ENCODE peak calls at places on chromosomes 16 and 17, in six cellular contexts. G is stomach, Y is esophagus muscularis mucosa, V is GM23338, J is spleen, W is GM12878. I is an unnamed sample. For H3K4me1, the result is how much of the 10 kb centered on the place peaks cover.

GRCh38 chr17:48510761-48511604 is 19.8 kb downstream of the HOXB1 start:
- DNase-seq in G (no peak), Y (no peak), V (no peak), J (no peak), W (peak), I (no peak)

GRCh38 chr17:62859146-62859545 is 51.0 kb upstream of the MARCHF10 start:
- DNase-seq in G (no peak), Y (no peak), V (no peak), J (no peak), W (no peak), I (no peak)

GRCh38 chr17:34728771-34729310 is 149.5 kb downstream of the TMEM132E start:
- DNase-seq in G (no peak), Y (no peak), V (peak), J (no peak), W (no peak), I (no peak)

GRCh38 chr17:74241434-74241833 is 28.1 kb downstream of the TTYH2 start:
- DNase-seq in G (no peak), Y (no peak), V (no peak), J (no peak), W (no peak), I (no peak)

GRCh38 chr16:89054261-89054661 is 39.4 kb upstream of the ACSF3 start:
- DNase-seq in G (no peak), Y (no peak), V (no peak), J (no peak), W (no peak), I (peak)

GRCh38 chr17:71530227-71530626 is 590.6 kb upstream of the SOX9 start:
- DNase-seq in G (no peak), Y (no peak), V (no peak), J (no peak), W (no peak), I (no peak)

GRCh38 chr16:28163699-28164584 is 47.8 kb downstream of the XPO6 start:
- DNase-seq in G (no peak), Y (no peak), V (no peak), J (peak), W (no peak), I (no peak)

GRCh38 chr17:13597723-13598347 is 3.9 kb downstream of the HS3ST3A1 start:
- DNase-seq in G (no peak), Y (no peak), V (peak), J (no peak), W (no peak), I (peak)

GRCh38 chr16:78605548-78606097 is 506.2 kb downstream of the WWOX start:
- DNase-seq in G (no peak), Y (no peak), V (no peak), J (no peak), W (no peak), I (no peak)

GRCh38 chr16:48481772-48482171 is 96.6 kb upstream of the SIAH1 start:
- DNase-seq in G (no peak), Y (no peak), V (no peak), J (no peak), W (no peak), I (no peak)

GRCh38 chr17:8479431-8479947 is 43.8 kb downstream of the NDEL1 start:
- DNase-seq in G (no peak), Y (no peak), V (no peak), J (no peak), W (no peak), I (no peak)

GRCh38 chr17:6487243-6488007 is 43.2 kb downstream of the PIMREG start:
- DNase-seq in G (no peak), Y (no peak), V (no peak), J (peak), W (no peak), I (no peak)

GRCh38 chr17:40779181-40779909 is 3.0 kb downstream of the KRT27 start:
- DNase-seq in G (no peak), Y (no peak), V (peak), J (no peak), W (no peak), I (no peak)

GRCh38 chr17:20203021-20203420 is 193.9 kb downstream of the SPECC1 start:
- DNase-seq in G (no peak), Y (no peak), V (no peak), J (no peak), W (no peak), I (no peak)

GRCh38 chr17:51739245-51739886 is 419.1 kb downstream of the CA10 start:
- DNase-seq in G (no peak), Y (no peak), V (no peak), J (no peak), W (no peak), I (no peak)

GRCh38 chr17:41421116-41421515 is 3.3 kb downstream of the KRT37 start:
- DNase-seq in G (no peak), Y (no peak), V (no peak), J (no peak), W (no peak), I (no peak)

GRCh38 chr16:50079741-50080140 is 14.0 kb downstream of the HEATR3 start:
- DNase-seq in G (no peak), Y (no peak), V (no peak), J (no peak), W (no peak), I (no peak)

GRCh38 chr17:44926841-44927525 is 11.7 kb upstream of the GFAP start:
- DNase-seq in G (no peak), Y (no peak), V (no peak), J (peak), W (no peak), I (peak)

GRCh38 chr17:20975566-20975965 is 67.2 kb downstream of the USP22 start:
- DNase-seq in G (no peak), Y (no peak), V (no peak), J (no peak), W (no peak), I (no peak)

GRCh38 chr16:48247311-48247710 is at the start of gene ABCC11:
- DNase-seq in G (no peak), Y (no peak), V (no peak), J (no peak), W (no peak), I (no peak)

GRCh38 chr17:28846231-28846630 is 3.6 kb upstream of the FAM222B start:
- DNase-seq in G (no peak), Y (no peak), V (no peak), J (peak), W (no peak), I (no peak)

GRCh38 chr17:7191571-7192270 is 12.6 kb upstream of the ASGR1 start:
- DNase-seq in G (no peak), Y (no peak), V (peak), J (no peak), W (no peak), I (no peak)

GRCh38 chr16:2691491-2692248 is 9.3 kb downstream of the KCTD5 start:
- DNase-seq in G (peak), Y (no peak), V (no peak), J (no peak), W (no peak), I (no peak)

GRCh38 chr17:52648995-52649394 is 490.5 kb upstream of the CA10 start:
- DNase-seq in G (no peak), Y (no peak), V (no peak), J (no peak), W (no peak), I (peak)

GRCh38 chr16:75801307-75801706 is 75.0 kb upstream of the CPHXL start:
- DNase-seq in G (no peak), Y (no peak), V (peak), J (no peak), W (no peak), I (no peak)

GRCh38 chr16:89880477-89881367 is 7.3 kb downstream of the TCF25 start:
- DNase-seq in G (no peak), Y (no peak), V (no peak), J (no peak), W (no peak), I (no peak)

GRCh38 chr17:28712037-28712704 is 483 bp upstream of the PROCA1 start:
- DNase-seq in G (no peak), Y (no peak), V (peak), J (peak), W (no peak), I (peak)

GRCh38 chr17:57877803-57878202 is 28.0 kb upstream of the MRPS23 start:
- DNase-seq in G (no peak), Y (no peak), V (no peak), J (no peak), W (no peak), I (no peak)

DNA sequence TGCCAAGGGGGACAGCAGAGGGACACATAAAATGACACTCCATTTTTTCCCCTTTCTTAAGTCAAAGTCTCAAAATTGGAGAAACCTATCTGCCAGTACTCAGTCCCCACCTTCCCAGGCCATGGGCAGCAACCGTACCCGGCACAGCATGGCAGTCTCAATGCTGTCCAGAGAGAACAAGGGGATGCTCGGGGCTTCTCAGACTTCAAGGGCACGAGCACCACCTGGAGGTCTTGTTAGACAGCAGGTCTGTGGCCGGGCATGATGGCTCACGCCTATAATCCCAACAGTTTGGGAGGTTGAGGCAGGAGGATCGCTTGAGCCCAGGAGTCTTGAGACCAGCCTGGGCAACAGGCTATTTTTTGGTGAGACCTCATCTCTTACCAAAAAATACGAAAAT is 3.2 kb downstream of the DNAH17 start:
- DNase-seq in G (no peak), Y (no peak), V (no peak), J (no peak), W (no peak), I (no peak)
- TF ChIP-seq CTCF in G (no peak), Y (no peak), V (no peak), J (no peak), W (peak), I (no peak)

DNA sequence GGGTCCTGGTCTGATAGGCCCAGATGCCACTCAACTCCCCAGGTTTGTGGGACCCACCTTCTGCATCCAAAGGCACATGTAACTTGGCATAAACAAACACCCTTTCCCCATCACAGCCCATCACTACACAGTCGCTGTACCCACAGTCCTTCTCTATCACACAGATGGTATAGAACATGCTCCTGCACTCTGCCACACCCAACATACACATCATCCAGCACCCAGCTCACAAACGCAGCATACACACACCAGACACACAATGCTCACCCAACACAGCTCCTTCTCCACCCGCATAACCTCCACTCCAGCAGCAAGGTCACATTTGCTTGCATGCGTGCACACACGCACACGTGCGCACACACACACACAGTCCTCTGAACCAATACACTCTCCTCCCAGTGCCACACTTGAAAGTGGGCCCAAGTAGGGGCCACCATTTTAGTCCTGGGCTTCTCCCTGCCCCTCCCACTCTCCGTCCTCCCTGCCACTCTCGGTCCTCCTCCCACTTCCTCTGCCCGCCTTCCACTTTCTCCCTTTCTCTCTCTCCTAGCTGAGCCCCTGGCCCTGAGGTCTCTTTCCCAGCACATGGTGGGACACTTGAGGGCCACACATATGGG is 8.5 kb upstream of the TMEM92 start:
- DNase-seq in G (no peak), Y (no peak), V (no peak), J (peak), W (no peak), I (no peak)
- H3K4me1 ChIP-seq in G (under half), Y (under half), V (under half), J (under half), W (under half), I (under half)

DNA sequence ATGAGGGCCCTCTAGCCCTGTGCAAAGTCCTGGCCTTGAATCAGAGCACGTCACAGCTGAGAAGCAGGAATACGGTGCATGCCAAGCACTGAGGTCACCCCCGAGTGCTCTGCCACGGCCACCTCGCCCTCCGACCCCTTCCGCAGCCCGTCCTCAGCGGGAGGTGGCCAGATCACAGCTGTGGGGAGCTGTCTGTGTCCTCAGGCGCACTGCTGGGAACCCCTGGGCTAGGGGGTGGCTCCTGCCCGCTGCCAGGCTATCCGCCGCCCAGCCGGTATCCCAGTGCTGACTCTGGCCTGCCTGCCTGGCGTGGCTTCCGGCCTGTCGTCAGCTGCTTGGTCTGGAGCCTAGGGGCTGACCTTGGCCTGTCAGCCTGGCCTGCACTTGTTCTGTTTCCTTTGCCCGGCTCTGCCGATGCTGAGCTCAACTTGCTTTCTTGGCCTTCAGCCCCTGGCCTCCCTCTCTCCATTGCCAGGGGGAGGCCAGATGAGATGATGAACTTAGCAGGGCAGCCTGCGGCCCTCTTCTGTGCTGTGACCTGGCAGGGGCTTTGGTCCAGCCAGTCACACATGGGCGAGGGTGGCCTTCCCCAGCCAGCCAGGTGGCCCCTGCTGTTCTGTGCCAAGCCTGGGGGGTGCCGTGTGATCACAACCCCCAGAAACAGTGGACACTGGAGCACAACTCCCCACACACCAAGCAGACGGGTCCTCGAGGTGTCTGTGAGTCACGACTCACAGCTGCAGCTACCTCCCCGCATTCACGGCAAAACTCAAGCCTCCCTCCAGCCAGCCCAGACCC is 77.4 kb downstream of the ZDHHC7 start:
- DNase-seq in G (no peak), Y (no peak), V (no peak), J (peak), W (no peak), I (no peak)
- TF ChIP-seq POLR2AphosphoS5 in G (no peak), Y (peak), V (no peak), J (peak), W (no peak), I (no peak)

GRCh38 chr17:3647769-3648540 is 11.4 kb downstream of the CTNS start:
- DNase-seq in G (peak), Y (no peak), V (peak), J (no peak), W (no peak), I (peak)
- TF ChIP-seq CTCF in G (peak), Y (no peak), V (peak), J (peak), W (peak), I (peak)

GRCh38 chr16:80894091-80894490 is 89.7 kb upstream of the CDYL2 start:
- DNase-seq in G (no peak), Y (peak), V (no peak), J (no peak), W (no peak), I (no peak)
- H3K4me1 ChIP-seq in G (under half), Y (under half), V (under half), J (under half), W (under half), I (under half)